ENCODE peak calls at places on chromosomes 3 and 15, in seven cellular contexts. M is uterus; I is CD8-positive, alpha-beta T cell; P is Peyer's patch; K is dorsolateral prefrontal cortex; X is GM23338; Q is OCI-LY7. N is an unnamed sample.

GRCh38 chr3:79598594-79598993 is 169.2 kb downstream of the ROBO1 start:
- DNase-seq in M (no peak), I (no peak), P (no peak), K (no peak), X (peak; percentile 16), Q (no peak), N (no peak)

GRCh38 chr3:76438971-76439370 is 600.9 kb upstream of the ROBO2 start:
- DNase-seq in M (no peak), I (no peak), P (no peak), K (no peak), X (no peak), Q (no peak), N (no peak)

GRCh38 chr3:102123590-102124190 is 274.4 kb downstream of the NFKBIZ start:
- DNase-seq in M (no peak), I (no peak), P (no peak), K (no peak), X (no peak), Q (no peak), N (no peak)

GRCh38 chr3:38576131-38577088 is 73.1 kb downstream of the SCN5A start:
- DNase-seq in M (no peak), I (no peak), P (no peak), K (no peak), X (no peak), Q (no peak), N (peak; percentile 66)

GRCh38 chr3:16741103-16741758 is 136.0 kb upstream of the DAZL start:
- DNase-seq in M (no peak), I (no peak), P (no peak), K (no peak), X (no peak), Q (no peak), N (no peak)

GRCh38 chr15:85408270-85408746 is 27.9 kb downstream of the AKAP13 start:
- DNase-seq in M (no peak), I (no peak), P (no peak), K (no peak), X (no peak), Q (peak; percentile 55), N (no peak)

GRCh38 chr3:106711650-106712049 is 665.6 kb upstream of the CCDC54 start:
- DNase-seq in M (no peak), I (no peak), P (no peak), K (no peak), X (no peak), Q (no peak), N (no peak)

GRCh38 chr3:101861978-101862421 is 12.7 kb downstream of the NFKBIZ start:
- DNase-seq in M (no peak), I (no peak), P (no peak), K (no peak), X (no peak), Q (no peak), N (no peak)

GRCh38 chr3:15269091-15269989 is 63.0 kb downstream of the SH3BP5 start:
- DNase-seq in M (peak; percentile 96), I (peak; percentile 81), P (no peak), K (peak; percentile 89), X (no peak), Q (no peak), N (peak; percentile 96)

DNA sequence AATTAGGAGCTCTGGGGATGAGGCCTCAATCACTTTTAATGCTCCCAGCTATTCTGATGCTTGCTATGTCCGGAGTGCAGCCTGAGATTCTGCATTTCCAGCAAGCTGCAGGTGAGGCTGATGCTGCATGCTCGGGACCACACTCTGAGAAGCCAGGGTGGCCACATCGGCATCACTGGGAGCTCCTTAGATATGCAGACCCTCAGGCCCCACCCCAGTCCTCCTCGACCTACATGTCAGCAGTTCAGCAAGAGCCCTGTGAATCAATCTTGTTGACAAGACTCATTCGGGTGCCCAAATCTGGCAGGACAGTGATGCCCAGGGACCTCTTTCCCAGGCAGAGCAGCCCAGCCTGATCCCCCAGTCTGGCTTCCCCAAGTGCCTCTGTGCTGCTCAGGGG is 44.1 kb upstream of the LCTL start:
- DNase-seq in M (no peak), I (no peak), P (no peak), K (no peak), X (no peak), Q (no peak), N (no peak)
- H3K4me3 ChIP-seq in M (no peak overlapping the region), I (no peak overlapping the region), P (no peak overlapping the region), K (no peak overlapping the region), X (no peak overlapping the region), Q (no peak overlapping the region), N (no peak overlapping the region)

DNA sequence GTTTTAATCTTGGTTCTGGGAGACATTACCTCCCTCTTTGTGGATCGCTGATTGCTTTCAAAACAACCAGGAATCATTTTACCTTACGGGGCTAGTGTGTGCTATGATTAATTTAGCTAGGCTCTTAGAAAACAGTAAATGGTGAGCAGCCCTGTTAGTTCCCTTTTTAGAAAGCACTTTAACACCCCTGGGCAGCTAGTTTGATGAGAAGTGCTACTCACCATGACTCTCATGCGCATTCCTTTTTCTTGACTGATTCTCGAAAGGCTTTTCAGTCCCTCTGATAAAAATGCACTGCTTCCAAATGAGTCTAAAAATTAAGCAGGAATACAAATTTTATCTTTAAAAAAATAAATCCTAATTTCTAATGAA is 75.3 kb upstream of the LEKR1 start:
- DNase-seq in M (no peak), I (no peak), P (no peak), K (no peak), X (peak; percentile 50), Q (no peak), N (no peak)
- H3K27ac ChIP-seq in M (peak overlapping the region; percentile 63), I (no peak overlapping the region), P (no peak overlapping the region), K (no peak overlapping the region), X (peak overlapping the region; percentile 79), Q (no peak overlapping the region), N (no peak overlapping the region)

GRCh38 chr15:55589297-55589696 is 1.2 kb upstream of the PYGO1 start:
- DNase-seq in M (no peak), I (no peak), P (no peak), K (no peak), X (no peak), Q (no peak), N (no peak)

GRCh38 chr15:55588818-55589122 is 625 bp upstream of the PYGO1 start:
- DNase-seq in M (peak; percentile 44), I (no peak), P (no peak), K (no peak), X (peak; percentile 28), Q (no peak), N (no peak)

GRCh38 chr15:55587321-55588069 is 650 bp downstream of the PYGO1 start:
- DNase-seq in M (peak; percentile 27), I (peak; percentile 15), P (no peak), K (no peak), X (peak; percentile 67), Q (no peak), N (no peak)

GRCh38 chr15:55586808-55587207 is 1.3 kb downstream of the PYGO1 start:
- DNase-seq in M (no peak), I (no peak), P (no peak), K (no peak), X (no peak), Q (no peak), N (no peak)

GRCh38 chr15:55588070-55588817 is at the start of gene PYGO1:
- DNase-seq in M (peak; percentile 55), I (peak; percentile 30), P (peak; percentile 63), K (no peak), X (peak; percentile 80), Q (no peak), N (peak; percentile 77)
- H3K4me3 ChIP-seq in M (peak within 1 kb of the TSS; percentile 70), I (no peak within 1 kb of the TSS), P (peak within 1 kb of the TSS; percentile 48), K (peak within 1 kb of the TSS; percentile 65), X (peak within 1 kb of the TSS; percentile 77), Q (no peak within 1 kb of the TSS), N (peak within 1 kb of the TSS; percentile 77)

GRCh38 chr15:96343529-96344072 is 13.1 kb downstream of the NR2F2 start:
- DNase-seq in M (no peak), I (no peak), P (no peak), K (no peak), X (peak; percentile 51), Q (no peak), N (peak; percentile 69)
- H3K27ac ChIP-seq in M (peak overlapping the region; percentile 100), I (no peak overlapping the region), P (peak overlapping the region; percentile 95), K (peak overlapping the region; percentile 81), X (no peak overlapping the region), Q (no peak overlapping the region), N (peak overlapping the region; percentile 94)

GRCh38 chr3:176693416-176693815 is 503.9 kb downstream of the TBL1XR1 start:
- DNase-seq in M (no peak), I (no peak), P (no peak), K (no peak), X (no peak), Q (no peak), N (no peak)

GRCh38 chr3:176697284-176697889 is 499.9 kb downstream of the TBL1XR1 start:
- DNase-seq in M (no peak), I (no peak), P (no peak), K (no peak), X (peak; percentile 30), Q (no peak), N (no peak)

GRCh38 chr3:176696816-176697215 is 500.5 kb downstream of the TBL1XR1 start:
- DNase-seq in M (no peak), I (no peak), P (no peak), K (no peak), X (no peak), Q (no peak), N (no peak)

DNA sequence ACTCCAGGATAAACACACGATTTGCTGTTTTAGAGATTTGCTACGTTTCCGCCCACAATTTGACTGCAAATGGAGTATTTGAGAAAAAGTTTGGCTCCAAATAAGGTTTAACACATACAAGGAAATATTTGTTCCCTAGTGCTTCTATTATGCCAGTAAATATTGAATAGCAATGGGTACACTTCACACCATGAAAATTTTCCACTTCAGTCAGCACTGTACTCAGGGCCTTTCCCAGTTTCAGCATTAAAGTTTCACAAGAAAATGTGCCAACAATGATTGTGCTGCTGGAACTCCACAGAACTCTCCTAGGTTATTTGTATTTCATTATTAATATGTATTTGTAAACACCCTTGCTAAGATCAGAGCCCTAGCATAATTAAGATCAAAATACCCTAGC is 498.0 kb downstream of the TBL1XR1 start:
- DNase-seq in M (no peak), I (no peak), P (no peak), K (no peak), X (no peak), Q (no peak), N (no peak)
- H3K4me3 ChIP-seq in M (no peak overlapping the region), I (no peak overlapping the region), P (no peak overlapping the region), K (no peak overlapping the region), X (no peak overlapping the region), Q (no peak overlapping the region), N (no peak overlapping the region)

GRCh38 chr3:32434206-32434605 is 42.6 kb downstream of the CMTM7 start:
- DNase-seq in M (no peak), I (no peak), P (no peak), K (no peak), X (no peak), Q (no peak), N (no peak)

GRCh38 chr3:32431481-32431880 is 39.8 kb downstream of the CMTM7 start:
- DNase-seq in M (no peak), I (no peak), P (no peak), K (no peak), X (no peak), Q (no peak), N (no peak)

GRCh38 chr3:32430900-32431299 is 39.2 kb downstream of the CMTM7 start:
- DNase-seq in M (no peak), I (no peak), P (no peak), K (no peak), X (no peak), Q (no peak), N (no peak)

GRCh38 chr3:32432045-32432710 is 40.5 kb downstream of the CMTM7 start:
- DNase-seq in M (no peak), I (no peak), P (no peak), K (no peak), X (no peak), Q (no peak), N (no peak)

GRCh38 chr3:32432711-32433530 is 41.3 kb downstream of the CMTM7 start:
- DNase-seq in M (no peak), I (no peak), P (no peak), K (no peak), X (no peak), Q (peak; percentile 62), N (no peak)
- H3K27ac ChIP-seq in M (no peak overlapping the region), I (peak overlapping the region; percentile 54), P (peak overlapping the region; percentile 69), K (no peak overlapping the region), X (no peak overlapping the region), Q (peak overlapping the region; percentile 48), N (peak overlapping the region; percentile 6)

N was measured in coronary artery.